ENCODE peak calls at places on chromosomes 6 and 20, in seven cellular contexts. One of them, this sample, is unnamed.
A peak's percentile ranks its signal among the peaks of the same experiment; 100 is the strongest.

GRCh38 chr6:90369024-90369519 is 72.4 kb upstream of the BACH2 start:
- DNase-seq in tibial nerve: peak; percentile 28
- DNase-seq in IMR-90: peak; percentile 100
- DNase-seq in AG04450: peak; percentile 100
- DNase-seq in mammary epithelial cell: peak; percentile 100
- DNase-seq in gastrocnemius medialis: peak; percentile 69
- DNase-seq in PC-3: peak; percentile 98
- DNase-seq in this sample: peak; percentile 22

GRCh38 chr6:119643866-119644265 is 294.3 kb upstream of the MAN1A1 start:
- DNase-seq in PC-3: no peak
- DNase-seq in tibial nerve: no peak
- DNase-seq in IMR-90: no peak
- DNase-seq in gastrocnemius medialis: no peak
- DNase-seq in AG04450: no peak
- DNase-seq in mammary epithelial cell: no peak
- DNase-seq in this sample: no peak

GRCh38 chr6:47044418-47044817 is 2.3 kb upstream of the ADGRF1 start:
- DNase-seq in IMR-90: no peak
- DNase-seq in gastrocnemius medialis: no peak
- DNase-seq in AG04450: no peak
- DNase-seq in PC-3: peak; percentile 98
- DNase-seq in tibial nerve: no peak
- DNase-seq in mammary epithelial cell: peak; percentile 90
- DNase-seq in this sample: no peak

GRCh38 chr20:51346686-51347485 is 195.6 kb downstream of the NFATC2 start:
- DNase-seq in IMR-90: peak; percentile 83
- DNase-seq in tibial nerve: no peak
- DNase-seq in gastrocnemius medialis: no peak
- DNase-seq in AG04450: no peak
- DNase-seq in mammary epithelial cell: peak; percentile 86
- DNase-seq in PC-3: peak; percentile 90
- DNase-seq in this sample: no peak

GRCh38 chr6:149929422-149929821 is 6.5 kb upstream of the RAET1G start:
- DNase-seq in PC-3: peak; percentile 20
- DNase-seq in tibial nerve: no peak
- DNase-seq in mammary epithelial cell: no peak
- DNase-seq in gastrocnemius medialis: no peak
- DNase-seq in AG04450: no peak
- DNase-seq in IMR-90: no peak
- DNase-seq in this sample: no peak

GRCh38 chr20:33843854-33844253 is 32.7 kb downstream of the CHMP4B start:
- DNase-seq in gastrocnemius medialis: no peak
- DNase-seq in PC-3: peak; percentile 35
- DNase-seq in tibial nerve: no peak
- DNase-seq in mammary epithelial cell: peak; percentile 37
- DNase-seq in IMR-90: no peak
- DNase-seq in AG04450: no peak
- DNase-seq in this sample: no peak

GRCh38 chr6:159761135-159761872 is 541 bp upstream of the ACAT2 start:
- DNase-seq in PC-3: peak; percentile 11
- DNase-seq in tibial nerve: no peak
- DNase-seq in mammary epithelial cell: peak; percentile 20
- DNase-seq in IMR-90: no peak
- DNase-seq in gastrocnemius medialis: no peak
- DNase-seq in AG04450: no peak
- DNase-seq in this sample: no peak

GRCh38 chr6:112184996-112185395 is 69.4 kb downstream of the LAMA4 start:
- DNase-seq in PC-3: no peak
- DNase-seq in mammary epithelial cell: no peak
- DNase-seq in gastrocnemius medialis: no peak
- DNase-seq in AG04450: no peak
- DNase-seq in tibial nerve: no peak
- DNase-seq in IMR-90: no peak
- DNase-seq in this sample: no peak

GRCh38 chr6:89944826-89945407 is 50.6 kb downstream of the GJA10 start:
- DNase-seq in AG04450: no peak
- DNase-seq in IMR-90: peak; percentile 33
- DNase-seq in gastrocnemius medialis: no peak
- DNase-seq in PC-3: peak; percentile 26
- DNase-seq in mammary epithelial cell: no peak
- DNase-seq in tibial nerve: no peak
- DNase-seq in this sample: no peak

GRCh38 chr6:28885149-28885738 is 38.5 kb downstream of the TRIM27 start:
- DNase-seq in mammary epithelial cell: no peak
- DNase-seq in tibial nerve: no peak
- DNase-seq in AG04450: no peak
- DNase-seq in PC-3: no peak
- DNase-seq in IMR-90: no peak
- DNase-seq in gastrocnemius medialis: no peak
- DNase-seq in this sample: no peak

GRCh38 chr20:50116368-50116999 is 3.5 kb upstream of the UBE2V1 start:
- DNase-seq in tibial nerve: no peak
- DNase-seq in gastrocnemius medialis: no peak
- DNase-seq in mammary epithelial cell: no peak
- DNase-seq in AG04450: no peak
- DNase-seq in IMR-90: no peak
- DNase-seq in PC-3: no peak
- DNase-seq in this sample: no peak

GRCh38 chr6:37540390-37540789 is 40.7 kb upstream of the CCDC167 start:
- DNase-seq in AG04450: no peak
- DNase-seq in mammary epithelial cell: no peak
- DNase-seq in IMR-90: no peak
- DNase-seq in PC-3: no peak
- DNase-seq in gastrocnemius medialis: no peak
- DNase-seq in tibial nerve: no peak
- DNase-seq in this sample: no peak

GRCh38 chr6:37538107-37538506 is 38.4 kb upstream of the CCDC167 start:
- DNase-seq in mammary epithelial cell: peak; percentile 35
- DNase-seq in IMR-90: no peak
- DNase-seq in PC-3: peak; percentile 70
- DNase-seq in AG04450: no peak
- DNase-seq in gastrocnemius medialis: no peak
- DNase-seq in tibial nerve: no peak
- DNase-seq in this sample: no peak

GRCh38 chr6:37539706-37540352 is 40.1 kb upstream of the CCDC167 start:
- DNase-seq in AG04450: no peak
- DNase-seq in mammary epithelial cell: no peak
- DNase-seq in tibial nerve: no peak
- DNase-seq in gastrocnemius medialis: no peak
- DNase-seq in PC-3: no peak
- DNase-seq in IMR-90: peak; percentile 44
- DNase-seq in this sample: no peak

GRCh38 chr6:37535701-37536461 is 36.2 kb upstream of the CCDC167 start:
- DNase-seq in mammary epithelial cell: peak; percentile 35
- DNase-seq in PC-3: peak; percentile 40
- DNase-seq in gastrocnemius medialis: no peak
- DNase-seq in AG04450: no peak
- DNase-seq in IMR-90: no peak
- DNase-seq in tibial nerve: no peak
- DNase-seq in this sample: no peak

GRCh38 chr6:37536462-37537225 is 37.0 kb upstream of the CCDC167 start:
- DNase-seq in gastrocnemius medialis: no peak
- DNase-seq in PC-3: no peak
- DNase-seq in IMR-90: no peak
- DNase-seq in AG04450: no peak
- DNase-seq in mammary epithelial cell: no peak
- DNase-seq in tibial nerve: no peak
- DNase-seq in this sample: no peak
- H3K4me3 ChIP-seq in gastrocnemius medialis: peak overlapping the region; percentile 50
- H3K4me3 ChIP-seq in PC-3: peak overlapping the region; percentile 59
- H3K4me3 ChIP-seq in IMR-90: no peak overlapping the region
- H3K4me3 ChIP-seq in AG04450: no peak overlapping the region
- H3K4me3 ChIP-seq in mammary epithelial cell: no peak overlapping the region
- H3K4me3 ChIP-seq in tibial nerve: peak overlapping the region; percentile 36
- H3K4me3 ChIP-seq in this sample: peak overlapping the region; percentile 31

DNA sequence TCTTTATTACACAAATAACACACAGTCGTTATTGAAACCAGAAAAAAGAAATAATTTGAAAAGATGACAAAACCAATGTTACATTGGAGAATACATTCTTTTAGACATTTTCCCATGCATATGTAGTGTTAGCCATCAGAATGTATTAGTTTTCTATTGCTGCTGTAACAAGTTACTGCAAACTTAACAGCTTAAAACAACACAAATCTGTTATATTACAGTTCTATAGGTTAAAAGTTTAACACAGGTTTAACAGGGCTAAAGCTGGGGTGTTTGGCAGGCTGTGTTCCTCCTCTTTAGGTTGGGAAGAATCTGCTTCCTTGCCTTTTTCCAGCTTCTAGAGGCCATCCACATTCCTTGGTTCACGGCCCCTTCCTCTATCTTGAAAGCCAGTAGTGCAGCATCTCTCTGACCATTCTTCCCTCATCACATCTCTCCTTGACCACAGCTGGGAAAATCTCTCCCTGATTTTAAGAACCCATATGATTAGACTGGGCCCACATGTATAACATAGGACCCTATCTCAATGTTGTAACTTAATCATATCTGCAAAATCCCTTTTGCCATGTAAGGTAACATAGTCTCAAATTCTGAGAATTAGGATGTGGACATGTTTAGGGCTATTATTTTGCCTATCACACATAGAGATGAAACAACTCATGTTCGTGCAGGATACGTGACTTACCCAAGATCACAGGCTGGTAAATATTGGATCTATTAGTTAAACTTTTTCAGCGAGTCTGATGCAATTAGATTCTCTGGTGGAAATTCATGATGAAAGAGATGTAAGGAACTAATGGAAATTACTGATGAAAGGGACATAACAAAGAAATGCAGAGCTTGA is 145.4 kb upstream of the TMEM170B start:
- DNase-seq in IMR-90: no peak
- DNase-seq in PC-3: no peak
- DNase-seq in mammary epithelial cell: no peak
- DNase-seq in gastrocnemius medialis: no peak
- DNase-seq in AG04450: no peak
- DNase-seq in tibial nerve: no peak
- DNase-seq in this sample: no peak
- H3K27ac ChIP-seq in IMR-90: no peak overlapping the region
- H3K27ac ChIP-seq in PC-3: no peak overlapping the region
- H3K27ac ChIP-seq in mammary epithelial cell: no peak overlapping the region
- H3K27ac ChIP-seq in gastrocnemius medialis: no peak overlapping the region
- H3K27ac ChIP-seq in AG04450: no peak overlapping the region
- H3K27ac ChIP-seq in tibial nerve: no peak overlapping the region
- H3K27ac ChIP-seq in this sample: peak overlapping the region; percentile 55

DNA sequence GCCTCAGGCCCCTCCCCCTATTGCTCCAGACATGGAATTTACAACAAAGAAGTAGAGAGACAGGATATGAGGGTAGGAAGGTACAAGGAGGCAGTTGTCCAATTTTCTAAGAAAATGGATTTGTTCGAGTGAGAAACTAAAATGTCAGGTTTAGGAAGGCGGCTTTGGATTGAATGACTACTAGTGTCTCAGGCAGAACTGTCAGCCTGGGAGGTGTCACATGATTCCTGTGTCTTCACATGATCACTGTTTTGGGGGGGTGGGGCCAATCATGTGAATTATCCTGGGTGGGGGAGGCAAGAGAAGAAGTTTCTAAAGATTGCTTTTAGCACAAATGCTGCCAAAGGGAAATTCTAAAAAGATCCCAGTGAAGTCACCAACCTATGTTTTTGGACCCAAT is 2.3 kb downstream of the SIRPA start:
- DNase-seq in AG04450: no peak
- DNase-seq in mammary epithelial cell: no peak
- DNase-seq in tibial nerve: no peak
- DNase-seq in gastrocnemius medialis: no peak
- DNase-seq in IMR-90: no peak
- DNase-seq in PC-3: no peak
- DNase-seq in this sample: no peak
- H3K4me3 ChIP-seq in AG04450: no peak overlapping the region
- H3K4me3 ChIP-seq in mammary epithelial cell: no peak overlapping the region
- H3K4me3 ChIP-seq in tibial nerve: no peak overlapping the region
- H3K4me3 ChIP-seq in gastrocnemius medialis: no peak overlapping the region
- H3K4me3 ChIP-seq in IMR-90: no peak overlapping the region
- H3K4me3 ChIP-seq in PC-3: no peak overlapping the region
- H3K4me3 ChIP-seq in this sample: peak overlapping the region; percentile 97

GRCh38 chr6:158021814-158022748 is 40.4 kb downstream of the SYNJ2 start:
- DNase-seq in IMR-90: no peak
- DNase-seq in mammary epithelial cell: no peak
- DNase-seq in AG04450: no peak
- DNase-seq in tibial nerve: no peak
- DNase-seq in PC-3: no peak
- DNase-seq in gastrocnemius medialis: no peak
- DNase-seq in this sample: no peak
- H3K27ac ChIP-seq in IMR-90: no peak overlapping the region
- H3K27ac ChIP-seq in mammary epithelial cell: no peak overlapping the region
- H3K27ac ChIP-seq in AG04450: no peak overlapping the region
- H3K27ac ChIP-seq in tibial nerve: no peak overlapping the region
- H3K27ac ChIP-seq in PC-3: no peak overlapping the region
- H3K27ac ChIP-seq in gastrocnemius medialis: no peak overlapping the region
- H3K27ac ChIP-seq in this sample: no peak overlapping the region

This sample was measured in ascending aorta.